ENCODE peak calls at places on chromosomes 11 and 22, in ten cellular contexts. One of them, this sample, is unnamed.

GRCh38 chr22:40487663-40488249 is 117.4 kb downstream of the SGSM3 start:
- DNase-seq in endodermal cell: no peak
- DNase-seq in PC-3: peak
- DNase-seq in H1: no peak
- DNase-seq in HCT116: no peak
- DNase-seq in HepG2: peak
- DNase-seq in colonic mucosa: no peak
- DNase-seq in IMR-90: peak
- DNase-seq in GM23248: peak
- DNase-seq in SK-N-SH: peak
- DNase-seq in this sample: no peak

GRCh38 chr11:17439316-17439782 is 37.3 kb downstream of the ABCC8 start:
- DNase-seq in PC-3: peak
- DNase-seq in HepG2: peak
- DNase-seq in HCT116: no peak
- DNase-seq in SK-N-SH: no peak
- DNase-seq in GM23248: no peak
- DNase-seq in endodermal cell: peak
- DNase-seq in colonic mucosa: no peak
- DNase-seq in IMR-90: no peak
- DNase-seq in H1: no peak
- DNase-seq in this sample: no peak

GRCh38 chr11:95565692-95566091 is 223.9 kb downstream of the FAM76B start:
- DNase-seq in IMR-90: no peak
- DNase-seq in endodermal cell: no peak
- DNase-seq in colonic mucosa: no peak
- DNase-seq in HCT116: no peak
- DNase-seq in H1: no peak
- DNase-seq in PC-3: no peak
- DNase-seq in SK-N-SH: no peak
- DNase-seq in HepG2: no peak
- DNase-seq in GM23248: no peak
- DNase-seq in this sample: no peak

GRCh38 chr11:6681949-6682348 is 1.2 kb downstream of the MRPL17 start:
- DNase-seq in H1: no peak
- DNase-seq in IMR-90: peak
- DNase-seq in HCT116: no peak
- DNase-seq in PC-3: peak
- DNase-seq in GM23248: peak
- DNase-seq in SK-N-SH: peak
- DNase-seq in HepG2: no peak
- DNase-seq in colonic mucosa: no peak
- DNase-seq in endodermal cell: no peak
- DNase-seq in this sample: no peak

GRCh38 chr11:119729581-119730346 is 764 bp upstream of the NECTIN1 start:
- DNase-seq in colonic mucosa: peak
- DNase-seq in SK-N-SH: peak
- DNase-seq in IMR-90: peak
- DNase-seq in HepG2: no peak
- DNase-seq in H1: peak
- DNase-seq in endodermal cell: peak
- DNase-seq in PC-3: peak
- DNase-seq in HCT116: peak
- DNase-seq in GM23248: peak
- DNase-seq in this sample: peak

GRCh38 chr11:9738700-9739099 is 74.8 kb downstream of the SWAP70 start:
- DNase-seq in colonic mucosa: no peak
- DNase-seq in HCT116: no peak
- DNase-seq in SK-N-SH: no peak
- DNase-seq in GM23248: no peak
- DNase-seq in IMR-90: no peak
- DNase-seq in HepG2: no peak
- DNase-seq in PC-3: no peak
- DNase-seq in endodermal cell: no peak
- DNase-seq in H1: no peak
- DNase-seq in this sample: no peak

GRCh38 chr11:121328213-121328966 is 35.8 kb downstream of the SC5D start:
- DNase-seq in SK-N-SH: no peak
- DNase-seq in IMR-90: no peak
- DNase-seq in HepG2: no peak
- DNase-seq in endodermal cell: no peak
- DNase-seq in colonic mucosa: no peak
- DNase-seq in PC-3: no peak
- DNase-seq in HCT116: no peak
- DNase-seq in GM23248: no peak
- DNase-seq in H1: no peak
- DNase-seq in this sample: no peak

GRCh38 chr11:8707541-8708270 is 25.1 kb downstream of the RPL27A start:
- DNase-seq in PC-3: no peak
- DNase-seq in HepG2: no peak
- DNase-seq in colonic mucosa: no peak
- DNase-seq in H1: no peak
- DNase-seq in IMR-90: no peak
- DNase-seq in GM23248: no peak
- DNase-seq in HCT116: no peak
- DNase-seq in endodermal cell: peak
- DNase-seq in SK-N-SH: no peak
- DNase-seq in this sample: no peak

DNA sequence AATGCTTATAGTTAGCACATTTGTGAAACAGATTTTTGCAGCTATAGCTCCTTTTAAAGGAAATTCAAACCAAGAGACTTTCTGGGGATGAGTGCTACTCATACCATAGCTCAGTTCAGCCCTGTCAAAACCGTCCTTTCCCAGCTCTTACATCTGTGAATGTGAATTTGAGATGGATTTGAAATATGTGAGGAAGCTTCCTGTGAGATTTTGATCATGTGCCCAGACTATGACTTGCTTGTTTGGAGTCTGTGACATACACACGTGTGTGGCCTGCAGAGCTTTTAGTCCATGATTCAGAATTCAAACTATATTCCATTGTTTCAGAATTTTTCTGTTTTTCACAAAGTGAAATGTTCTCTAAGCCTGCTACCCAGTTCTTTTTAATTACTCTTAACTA is 4.4 kb upstream of the MMP1 start:
- DNase-seq in SK-N-SH: no peak
- DNase-seq in HepG2: no peak
- DNase-seq in H1: no peak
- DNase-seq in GM23248: peak
- DNase-seq in IMR-90: peak
- DNase-seq in PC-3: peak
- DNase-seq in HCT116: no peak
- DNase-seq in endodermal cell: no peak
- DNase-seq in colonic mucosa: no peak
- DNase-seq in this sample: no peak
- H3K27ac ChIP-seq in SK-N-SH: peak
- H3K27ac ChIP-seq in HepG2: no peak
- H3K27ac ChIP-seq in H1: no peak
- H3K27ac ChIP-seq in GM23248: peak
- H3K27ac ChIP-seq in IMR-90: no peak
- H3K27ac ChIP-seq in PC-3: peak
- H3K27ac ChIP-seq in HCT116: no peak
- H3K27ac ChIP-seq in endodermal cell: no peak
- H3K27ac ChIP-seq in colonic mucosa: no peak
- H3K27ac ChIP-seq in this sample: no peak

GRCh38 chr22:36469094-36469710 is 12.2 kb downstream of the TXN2 start:
- DNase-seq in colonic mucosa: no peak
- DNase-seq in GM23248: no peak
- DNase-seq in endodermal cell: no peak
- DNase-seq in H1: no peak
- DNase-seq in SK-N-SH: no peak
- DNase-seq in IMR-90: no peak
- DNase-seq in PC-3: no peak
- DNase-seq in HCT116: no peak
- DNase-seq in HepG2: no peak
- DNase-seq in this sample: no peak

GRCh38 chr22:36471341-36471821 is 10.1 kb downstream of the TXN2 start:
- DNase-seq in HCT116: no peak
- DNase-seq in IMR-90: peak
- DNase-seq in PC-3: peak
- DNase-seq in H1: no peak
- DNase-seq in colonic mucosa: no peak
- DNase-seq in GM23248: peak
- DNase-seq in endodermal cell: no peak
- DNase-seq in SK-N-SH: no peak
- DNase-seq in HepG2: no peak
- DNase-seq in this sample: no peak

GRCh38 chr22:36470994-36471331 is 10.5 kb downstream of the TXN2 start:
- DNase-seq in SK-N-SH: no peak
- DNase-seq in colonic mucosa: no peak
- DNase-seq in IMR-90: peak
- DNase-seq in GM23248: no peak
- DNase-seq in endodermal cell: no peak
- DNase-seq in H1: no peak
- DNase-seq in HepG2: no peak
- DNase-seq in PC-3: no peak
- DNase-seq in HCT116: no peak
- DNase-seq in this sample: no peak

GRCh38 chr22:36472689-36473088 is 8.8 kb downstream of the TXN2 start:
- DNase-seq in HCT116: no peak
- DNase-seq in endodermal cell: no peak
- DNase-seq in GM23248: no peak
- DNase-seq in IMR-90: no peak
- DNase-seq in HepG2: no peak
- DNase-seq in H1: no peak
- DNase-seq in colonic mucosa: no peak
- DNase-seq in PC-3: no peak
- DNase-seq in SK-N-SH: no peak
- DNase-seq in this sample: no peak

DNA sequence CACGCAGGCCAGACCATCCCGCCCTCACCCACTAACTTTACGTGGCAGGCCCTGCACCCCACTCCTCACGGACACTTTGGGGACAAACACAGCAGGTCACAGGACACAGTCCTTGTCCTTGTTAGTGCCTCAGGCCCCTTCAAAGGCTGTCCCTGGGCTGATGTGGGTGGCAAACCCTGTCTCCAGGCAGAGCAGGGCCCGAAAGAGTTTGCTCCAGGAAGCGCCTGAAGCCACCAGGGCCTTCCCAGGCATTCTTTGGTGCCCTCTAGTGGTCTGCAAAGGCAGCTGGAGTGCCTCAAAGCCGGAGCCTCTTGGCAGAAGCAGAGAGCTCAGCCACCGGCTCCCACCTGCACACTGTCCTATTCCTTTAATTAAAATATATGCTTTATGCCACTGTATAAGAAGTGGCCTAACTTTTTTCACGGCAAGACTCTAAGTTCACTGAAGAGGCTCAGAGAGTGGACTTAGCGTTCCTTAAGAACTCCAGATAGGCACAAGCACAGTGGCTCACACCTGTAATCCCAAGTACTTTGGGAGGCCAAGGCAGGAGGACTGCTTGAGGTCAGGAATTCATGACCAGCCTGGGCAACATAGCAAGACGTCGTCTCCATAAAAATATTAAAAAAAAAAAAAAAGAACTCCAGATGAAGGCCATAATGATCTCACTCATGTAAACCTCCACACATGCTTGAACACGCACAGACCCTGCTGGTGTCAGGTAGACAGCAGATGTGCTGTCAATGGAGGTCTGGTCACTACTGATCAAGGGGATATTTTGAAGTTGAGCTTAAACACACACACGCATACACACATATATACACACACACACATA is 11.1 kb downstream of the TXN2 start:
- DNase-seq in endodermal cell: peak
- DNase-seq in HCT116: peak
- DNase-seq in PC-3: peak
- DNase-seq in SK-N-SH: peak
- DNase-seq in colonic mucosa: peak
- DNase-seq in IMR-90: peak
- DNase-seq in HepG2: peak
- DNase-seq in GM23248: peak
- DNase-seq in H1: peak
- DNase-seq in this sample: peak
- H3K9ac ChIP-seq in endodermal cell: no peak
- H3K9ac ChIP-seq in HCT116: peak
- H3K9ac ChIP-seq in PC-3: no peak
- H3K9ac ChIP-seq in SK-N-SH: peak
- H3K9ac ChIP-seq in colonic mucosa: no peak
- H3K9ac ChIP-seq in IMR-90: peak
- H3K9ac ChIP-seq in HepG2: peak
- H3K9ac ChIP-seq in GM23248: peak
- H3K9ac ChIP-seq in H1: no peak
- H3K9ac ChIP-seq in this sample: no peak

DNA sequence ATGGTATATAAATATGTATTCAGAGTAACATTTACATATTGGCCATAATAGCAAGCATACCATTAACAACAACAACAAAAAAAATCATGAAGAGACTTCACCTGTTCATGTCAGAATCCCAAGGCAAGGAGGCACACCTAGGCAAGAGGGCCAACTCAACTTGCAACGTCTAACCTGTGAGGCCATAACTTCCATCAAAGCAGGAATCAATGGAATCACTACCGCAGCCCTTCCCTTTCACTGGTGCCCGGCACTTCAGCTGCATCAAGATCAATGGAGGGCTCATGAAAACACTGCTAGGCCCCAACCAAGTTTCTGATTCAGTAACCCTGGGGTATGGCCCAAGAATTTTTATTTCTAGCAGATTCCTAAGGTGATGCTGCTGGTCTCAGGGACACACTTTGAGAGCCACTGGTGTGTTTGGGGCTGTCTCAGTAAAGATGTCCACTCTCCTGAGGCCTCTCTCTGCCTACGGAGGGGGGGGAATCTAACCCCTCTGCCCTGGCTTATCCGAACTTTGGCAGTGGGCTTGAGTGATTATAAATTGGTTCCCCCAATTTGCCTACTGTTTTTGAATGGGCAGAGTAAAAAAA is 8.0 kb downstream of the ZFTA start:
- DNase-seq in H1: no peak
- DNase-seq in colonic mucosa: no peak
- DNase-seq in IMR-90: no peak
- DNase-seq in PC-3: no peak
- DNase-seq in HCT116: no peak
- DNase-seq in SK-N-SH: no peak
- DNase-seq in GM23248: no peak
- DNase-seq in endodermal cell: peak
- DNase-seq in HepG2: no peak
- DNase-seq in this sample: no peak
- H3K4me3 ChIP-seq in H1: peak
- H3K4me3 ChIP-seq in colonic mucosa: no peak
- H3K4me3 ChIP-seq in IMR-90: no peak
- H3K4me3 ChIP-seq in PC-3: no peak
- H3K4me3 ChIP-seq in HCT116: no peak
- H3K4me3 ChIP-seq in SK-N-SH: no peak
- H3K4me3 ChIP-seq in GM23248: no peak
- H3K4me3 ChIP-seq in endodermal cell: peak
- H3K4me3 ChIP-seq in HepG2: no peak
- H3K4me3 ChIP-seq in this sample: no peak

GRCh38 chr11:46339816-46340215 is 7.4 kb upstream of the DGKZ start:
- DNase-seq in IMR-90: no peak
- DNase-seq in HepG2: no peak
- DNase-seq in colonic mucosa: no peak
- DNase-seq in endodermal cell: peak
- DNase-seq in H1: no peak
- DNase-seq in PC-3: no peak
- DNase-seq in SK-N-SH: no peak
- DNase-seq in GM23248: no peak
- DNase-seq in HCT116: no peak
- DNase-seq in this sample: no peak

GRCh38 chr11:46341454-46341853 is 5.8 kb upstream of the DGKZ start:
- DNase-seq in colonic mucosa: no peak
- DNase-seq in HCT116: no peak
- DNase-seq in H1: no peak
- DNase-seq in IMR-90: no peak
- DNase-seq in PC-3: no peak
- DNase-seq in HepG2: no peak
- DNase-seq in SK-N-SH: no peak
- DNase-seq in endodermal cell: no peak
- DNase-seq in GM23248: no peak
- DNase-seq in this sample: no peak

GRCh38 chr11:46343520-46343919 is 3.7 kb upstream of the DGKZ start:
- DNase-seq in HCT116: no peak
- DNase-seq in endodermal cell: peak
- DNase-seq in HepG2: peak
- DNase-seq in GM23248: no peak
- DNase-seq in IMR-90: no peak
- DNase-seq in SK-N-SH: no peak
- DNase-seq in PC-3: no peak
- DNase-seq in H1: no peak
- DNase-seq in colonic mucosa: no peak
- DNase-seq in this sample: no peak

GRCh38 chr11:46345131-46345597 is 2.1 kb upstream of the DGKZ start:
- DNase-seq in IMR-90: no peak
- DNase-seq in PC-3: no peak
- DNase-seq in HepG2: no peak
- DNase-seq in endodermal cell: peak
- DNase-seq in SK-N-SH: no peak
- DNase-seq in GM23248: no peak
- DNase-seq in colonic mucosa: no peak
- DNase-seq in H1: no peak
- DNase-seq in HCT116: no peak
- DNase-seq in this sample: peak

DNA sequence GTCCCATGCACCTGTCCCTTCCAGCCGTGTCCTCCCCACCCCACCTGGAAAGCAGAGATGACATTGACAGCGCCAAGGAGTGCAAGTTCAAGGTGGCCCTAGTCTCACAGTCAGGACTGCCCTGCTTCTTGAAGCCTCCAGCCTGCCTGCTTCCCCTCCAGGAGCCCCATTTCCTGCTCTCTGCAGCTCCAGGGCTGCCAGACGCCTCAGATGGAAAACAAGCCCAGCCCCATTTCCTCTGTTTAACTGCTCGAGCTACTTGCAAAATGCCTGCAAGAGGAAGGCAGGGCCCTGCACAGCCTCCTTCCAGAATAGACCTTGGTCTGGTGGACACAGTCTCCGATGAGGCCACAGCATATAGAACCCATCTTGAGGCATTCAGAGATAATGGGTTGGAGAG is 5.0 kb upstream of the DGKZ start:
- DNase-seq in IMR-90: no peak
- DNase-seq in endodermal cell: peak
- DNase-seq in PC-3: no peak
- DNase-seq in HCT116: no peak
- DNase-seq in GM23248: no peak
- DNase-seq in SK-N-SH: no peak
- DNase-seq in colonic mucosa: no peak
- DNase-seq in H1: no peak
- DNase-seq in HepG2: no peak
- DNase-seq in this sample: peak
- H3K27ac ChIP-seq in IMR-90: no peak
- H3K27ac ChIP-seq in endodermal cell: no peak
- H3K27ac ChIP-seq in PC-3: no peak
- H3K27ac ChIP-seq in HCT116: no peak
- H3K27ac ChIP-seq in GM23248: no peak
- H3K27ac ChIP-seq in SK-N-SH: no peak
- H3K27ac ChIP-seq in colonic mucosa: no peak
- H3K27ac ChIP-seq in H1: no peak
- H3K27ac ChIP-seq in HepG2: no peak
- H3K27ac ChIP-seq in this sample: peak